ENCODE peak calls at places on chromosomes 11 and 22, in nine cellular contexts. C is colonic mucosa, P is osteoblast, G is heart right ventricle, E is left ventricle myocardium inferior, B is psoas muscle, O is PC-3, W is ovary, V is cardiac muscle cell. R is an unnamed sample. For H3K4me1, the result is how much of the 10 kb centered on the place peaks cover.

GRCh38 chr11:980438-981365 is 55.0 kb downstream of the AP2A2 start:
- DNase-seq in C (no peak), P (peak), G (no peak), E (no peak), B (peak), O (no peak), W (no peak), V (no peak), R (no peak)

GRCh38 chr22:42757475-42757874 is 36.8 kb upstream of the A4GALT start:
- DNase-seq in C (no peak), P (no peak), G (no peak), E (no peak), B (no peak), O (no peak), W (no peak), V (no peak), R (no peak)

GRCh38 chr22:23245045-23245798 is 64.9 kb downstream of the BCR start:
- DNase-seq in C (no peak), P (peak), G (no peak), E (no peak), B (peak), O (no peak), W (no peak), V (no peak), R (no peak)

GRCh38 chr11:1233351-1234053 is 10.6 kb downstream of the MUC5B start:
- DNase-seq in C (peak), P (peak), G (no peak), E (peak), B (peak), O (peak), W (no peak), V (no peak), R (no peak)

GRCh38 chr22:38950527-38951111 is 6.8 kb upstream of the APOBEC3A start:
- DNase-seq in C (no peak), P (no peak), G (no peak), E (no peak), B (no peak), O (no peak), W (no peak), V (no peak), R (no peak)

GRCh38 chr22:39306456-39307361 is 12.7 kb downstream of the RPL3 start:
- DNase-seq in C (no peak), P (peak), G (no peak), E (no peak), B (no peak), O (peak), W (no peak), V (peak), R (peak)

GRCh38 chr11:1534682-1535081 is 37.4 kb downstream of the DUSP8 start:
- DNase-seq in C (no peak), P (peak), G (no peak), E (no peak), B (no peak), O (no peak), W (no peak), V (no peak), R (no peak)

GRCh38 chr11:47981667-47982404 is 1.5 kb downstream of the PTPRJ start:
- DNase-seq in C (peak), P (peak), G (no peak), E (peak), B (no peak), O (no peak), W (no peak), V (no peak), R (no peak)

GRCh38 chr11:128512478-128513127 is 74.8 kb downstream of the ETS1 start:
- DNase-seq in C (no peak), P (no peak), G (no peak), E (no peak), B (no peak), O (no peak), W (no peak), V (no peak), R (no peak)

GRCh38 chr11:2423157-2424025 is 20.9 kb downstream of the TRPM5 start:
- DNase-seq in C (no peak), P (no peak), G (no peak), E (no peak), B (peak), O (no peak), W (no peak), V (no peak), R (no peak)

GRCh38 chr22:43956383-43956782 is 1.1 kb downstream of the SAMM50 start:
- DNase-seq in C (no peak), P (peak), G (no peak), E (no peak), B (no peak), O (no peak), W (no peak), V (no peak), R (no peak)

GRCh38 chr11:1834132-1834610 is 619 bp upstream of the SYT8 start:
- DNase-seq in C (peak), P (peak), G (no peak), E (no peak), B (no peak), O (peak), W (no peak), V (no peak), R (no peak)

GRCh38 chr11:88480217-88480616 is 142.7 kb upstream of the CTSC start:
- DNase-seq in C (no peak), P (no peak), G (no peak), E (no peak), B (no peak), O (peak), W (no peak), V (no peak), R (no peak)

GRCh38 chr11:119671048-119671447 is 58.0 kb downstream of the NECTIN1 start:
- DNase-seq in C (peak), P (peak), G (peak), E (peak), B (peak), O (no peak), W (peak), V (no peak), R (no peak)

GRCh38 chr11:13694115-13694514 is 25.6 kb downstream of the FAR1 start:
- DNase-seq in C (no peak), P (no peak), G (no peak), E (no peak), B (no peak), O (no peak), W (no peak), V (no peak), R (no peak)

GRCh38 chr11:124769804-124770774 is 8.0 kb upstream of the ESAM start:
- DNase-seq in C (no peak), P (no peak), G (no peak), E (no peak), B (no peak), O (peak), W (no peak), V (no peak), R (no peak)

GRCh38 chr11:2482745-2483144 is 37.9 kb downstream of the KCNQ1 start:
- DNase-seq in C (no peak), P (peak), G (no peak), E (no peak), B (no peak), O (no peak), W (no peak), V (no peak), R (no peak)

GRCh38 chr22:41286639-41287091 is 678 bp upstream of the RANGAP1 start:
- DNase-seq in C (no peak), P (peak), G (no peak), E (no peak), B (no peak), O (no peak), W (no peak), V (no peak), R (no peak)

GRCh38 chr11:126034880-126035279 is 27.8 kb downstream of the CDON start:
- DNase-seq in C (no peak), P (no peak), G (no peak), E (no peak), B (no peak), O (no peak), W (no peak), V (no peak), R (no peak)

GRCh38 chr11:122804161-122804560 is 34.1 kb upstream of the CRTAM start:
- DNase-seq in C (no peak), P (peak), G (no peak), E (no peak), B (no peak), O (peak), W (no peak), V (no peak), R (no peak)

GRCh38 chr11:124834526-124835190 is 30.6 kb upstream of the ROBO3 start:
- DNase-seq in C (no peak), P (no peak), G (no peak), E (no peak), B (no peak), O (peak), W (no peak), V (no peak), R (no peak)

GRCh38 chr11:57116654-57117053 is 65.1 kb upstream of the LRRC55 start:
- DNase-seq in C (peak), P (peak), G (peak), E (peak), B (no peak), O (peak), W (no peak), V (peak), R (no peak)
- H3K4me3 ChIP-seq in C (no peak), P (no peak), G (no peak), E (no peak), B (no peak), O (no peak), W (no peak), V (no peak), R (no peak)

GRCh38 chr11:70271635-70271953 is 1.1 kb downstream of the PPFIA1 start:
- DNase-seq in C (no peak), P (no peak), G (no peak), E (no peak), B (no peak), O (no peak), W (no peak), V (no peak), R (no peak)
- H3K27ac ChIP-seq in C (peak), P (peak), G (no peak), E (peak), B (peak), O (no peak), W (no peak), V (no peak), R (no peak)

DNA sequence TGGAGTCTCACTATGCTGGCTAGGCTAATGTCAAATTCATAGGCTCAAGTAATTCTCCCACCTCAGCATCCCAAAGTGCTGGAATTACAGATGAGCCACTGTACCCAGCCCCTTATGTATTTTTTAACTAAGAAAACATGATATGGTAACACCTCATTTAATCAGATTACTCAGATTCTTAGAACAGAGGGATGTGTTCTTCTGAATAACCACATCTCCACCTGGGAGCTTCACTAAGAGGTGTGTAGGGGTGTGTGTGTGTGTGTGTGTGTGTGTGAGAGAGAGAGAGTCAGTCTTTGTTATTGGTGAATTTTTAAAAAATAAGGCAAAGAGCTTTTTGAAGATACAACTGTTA is 103.0 kb downstream of the USP35 start:
- DNase-seq in C (no peak), P (no peak), G (no peak), E (no peak), B (no peak), O (no peak), W (no peak), V (no peak), R (no peak)
- H3K4me1 ChIP-seq in C (under half), P (under half), G (under half), E (under half), B (under half), O (under half), W (under half), V (under half), R (under half)

GRCh38 chr11:12430912-12431311 is 53.5 kb downstream of the PARVA start:
- DNase-seq in C (peak), P (peak), G (peak), E (no peak), B (peak), O (peak), W (peak), V (no peak), R (no peak)
- H3K4me3 ChIP-seq in C (no peak), P (peak), G (no peak), E (peak), B (no peak), O (peak), W (no peak), V (no peak), R (no peak)

DNA sequence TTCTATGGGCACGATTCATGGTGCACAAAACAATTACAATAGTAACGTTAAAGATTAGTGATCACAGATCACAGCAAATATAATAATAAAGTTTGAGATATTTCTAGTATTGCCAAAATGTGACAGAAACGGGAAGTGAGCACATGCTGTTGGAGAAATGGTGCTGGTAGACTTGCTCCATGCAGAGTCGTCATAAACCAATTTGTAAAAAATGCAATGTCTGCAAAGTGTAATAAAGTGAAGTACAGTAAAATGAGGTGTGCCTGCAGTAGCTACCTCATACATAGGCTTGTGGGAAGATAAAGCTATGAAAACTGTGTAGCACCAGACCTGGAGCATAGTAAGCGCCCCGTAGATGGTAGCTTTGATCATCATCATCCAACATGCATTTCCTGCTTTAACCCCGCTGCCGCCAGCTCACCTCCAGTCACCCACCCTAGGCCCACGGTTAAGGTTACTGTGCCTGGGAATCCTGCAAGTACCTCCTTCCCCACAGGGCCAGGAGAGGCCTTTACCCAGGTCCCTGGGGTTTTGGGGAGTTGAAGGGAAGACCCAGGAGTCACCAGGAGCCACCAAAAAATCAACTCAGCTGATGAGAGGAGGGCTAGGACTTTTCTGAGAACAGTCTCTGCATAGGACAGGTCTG is 59.2 kb downstream of the MYO7A start:
- DNase-seq in C (no peak), P (no peak), G (no peak), E (no peak), B (no peak), O (no peak), W (no peak), V (no peak), R (no peak)
- H3K27ac ChIP-seq in C (peak), P (no peak), G (no peak), E (no peak), B (no peak), O (no peak), W (no peak), V (no peak), R (no peak)

GRCh38 chr11:62444271-62444833 is 25.5 kb downstream of the SCGB1A1 start:
- DNase-seq in C (peak), P (peak), G (peak), E (peak), B (peak), O (no peak), W (peak), V (no peak), R (peak)

GRCh38 chr11:62446091-62446490 is 27.3 kb downstream of the SCGB1A1 start:
- DNase-seq in C (peak), P (no peak), G (no peak), E (no peak), B (no peak), O (peak), W (peak), V (no peak), R (no peak)

GRCh38 chr11:62445314-62445740 is 26.5 kb downstream of the SCGB1A1 start:
- DNase-seq in C (no peak), P (peak), G (peak), E (peak), B (no peak), O (peak), W (peak), V (no peak), R (no peak)

GRCh38 chr11:62444835-62445234 is 26.0 kb downstream of the SCGB1A1 start:
- DNase-seq in C (no peak), P (peak), G (no peak), E (no peak), B (no peak), O (no peak), W (peak), V (no peak), R (no peak)

GRCh38 chr11:62443390-62444201 is 24.8 kb downstream of the SCGB1A1 start:
- DNase-seq in C (no peak), P (peak), G (peak), E (peak), B (peak), O (no peak), W (no peak), V (no peak), R (no peak)
- H3K4me1 ChIP-seq in C (under half), P (under half), G (half or more), E (half or more), B (under half), O (under half), W (under half), V (under half), R (under half)

GRCh38 chr11:50298182-50298988 is 265.7 kb downstream of the OR4C45 start:
- DNase-seq in C (no peak), P (no peak), G (no peak), E (peak), B (no peak), O (no peak), W (peak), V (no peak), R (no peak)
- H3K4me3 ChIP-seq in C (no peak), P (no peak), G (no peak), E (peak), B (no peak), O (no peak), W (no peak), V (no peak), R (no peak)

GRCh38 chr11:116837231-116838091 is at the start of gene APOA1:
- DNase-seq in C (no peak), P (peak), G (no peak), E (no peak), B (no peak), O (no peak), W (peak), V (peak), R (no peak)

GRCh38 chr11:116833816-116834534 is 3.4 kb downstream of the APOA1 start:
- DNase-seq in C (no peak), P (no peak), G (no peak), E (no peak), B (no peak), O (no peak), W (no peak), V (no peak), R (no peak)

GRCh38 chr11:116836648-116837023 is 786 bp downstream of the APOA1 start:
- DNase-seq in C (no peak), P (no peak), G (no peak), E (no peak), B (no peak), O (no peak), W (no peak), V (no peak), R (no peak)

GRCh38 chr11:116835042-116835772 is 2.2 kb downstream of the APOA1 start:
- DNase-seq in C (no peak), P (no peak), G (no peak), E (no peak), B (peak), O (no peak), W (no peak), V (no peak), R (no peak)

GRCh38 chr11:116835791-116836647 is 1.4 kb downstream of the APOA1 start:
- DNase-seq in C (peak), P (peak), G (peak), E (peak), B (peak), O (peak), W (peak), V (peak), R (peak)
- H3K27ac ChIP-seq in C (peak), P (peak), G (peak), E (peak), B (peak), O (no peak), W (peak), V (peak), R (peak)

GRCh38 chr11:96340555-96340885 is 2.5 kb downstream of the MAML2 start:
- DNase-seq in C (no peak), P (peak), G (no peak), E (no peak), B (no peak), O (no peak), W (no peak), V (no peak), R (no peak)

GRCh38 chr11:96342971-96343711 is at the start of gene MAML2:
- DNase-seq in C (peak), P (peak), G (peak), E (peak), B (peak), O (peak), W (peak), V (peak), R (peak)

GRCh38 chr11:96339704-96340554 is 3.1 kb downstream of the MAML2 start:
- DNase-seq in C (peak), P (no peak), G (no peak), E (no peak), B (no peak), O (no peak), W (no peak), V (no peak), R (no peak)

GRCh38 chr11:96342131-96342970 is 644 bp downstream of the MAML2 start:
- DNase-seq in C (no peak), P (no peak), G (no peak), E (no peak), B (no peak), O (peak), W (no peak), V (no peak), R (no peak)

DNA sequence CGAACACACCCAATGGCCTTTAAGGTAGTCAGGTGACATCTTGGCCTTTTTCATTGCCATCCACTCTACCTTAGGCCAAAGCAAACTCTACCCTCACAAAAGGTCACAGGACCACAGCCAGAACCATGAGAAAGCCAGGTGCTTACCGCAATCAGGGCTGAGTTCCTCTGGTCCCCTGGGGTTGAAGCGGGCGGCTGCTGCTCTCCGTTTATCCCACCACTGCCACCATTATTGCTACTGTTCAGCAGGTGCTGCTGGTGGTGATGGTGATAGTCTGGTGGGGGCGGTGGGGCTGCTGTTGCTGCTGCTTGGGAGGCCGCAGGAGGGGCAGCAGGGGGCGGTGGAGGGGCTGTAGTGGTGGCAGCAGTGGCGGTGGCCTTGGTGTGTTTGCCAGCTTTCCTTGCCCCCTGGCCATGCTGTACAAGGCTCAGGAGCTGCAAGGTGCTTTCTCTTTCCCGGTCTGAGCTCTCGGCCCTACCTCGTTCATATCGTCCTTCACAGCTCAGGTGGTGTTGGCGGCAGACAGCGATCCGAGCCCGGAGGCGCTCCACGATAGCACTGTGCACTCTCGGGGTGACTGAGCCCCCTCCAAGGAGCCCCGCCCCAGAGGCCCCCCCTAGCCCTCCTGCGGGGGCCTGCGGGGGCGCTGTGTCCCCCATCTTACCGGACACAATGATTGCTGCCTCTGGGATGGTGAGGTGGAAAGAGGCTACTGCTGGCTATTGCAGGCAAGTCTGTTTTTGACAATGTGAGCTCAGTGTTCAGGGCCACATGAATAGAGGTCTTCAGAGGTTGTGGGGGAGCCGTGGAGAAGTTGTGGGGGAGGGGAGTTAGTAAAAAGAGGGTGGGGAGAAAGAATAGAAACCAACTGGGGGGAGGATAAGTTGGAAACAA is 1.5 kb downstream of the MAML2 start:
- DNase-seq in C (peak), P (no peak), G (peak), E (peak), B (peak), O (peak), W (peak), V (no peak), R (peak)
- H3K4me1 ChIP-seq in C (under half), P (under half), G (half or more), E (half or more), B (under half), O (under half), W (under half), V (under half), R (under half)

R was measured in CD8-positive, alpha-beta T cell.